ENCODE peak calls at places on chromosomes 16 and 17, in five cellular contexts. H is neural progenitor cell, I is hepatocyte, N is HCT116, A is GM23248. P is an unnamed sample.
A peak's percentile ranks its signal among the peaks of the same experiment; 100 is the strongest.

GRCh38 chr17:69175812-69176517 is 34.3 kb upstream of the ABCA6 start:
- DNase-seq in H (no peak), I (peak; percentile 4), N (peak; percentile 77), A (peak; percentile 74), P (peak; percentile 95)

GRCh38 chr17:77319211-77320031 is 178.7 kb downstream of the SEC14L1 start:
- DNase-seq in H (peak; percentile 29), I (peak; percentile 94), N (peak; percentile 85), A (peak; percentile 99), P (peak; percentile 93)

GRCh38 chr17:62876664-62877411 is 68.7 kb upstream of the MARCHF10 start:
- DNase-seq in H (no peak), I (no peak), N (no peak), A (peak; percentile 50), P (peak; percentile 83)

GRCh38 chr16:10039220-10040096 is 142.8 kb downstream of the GRIN2A start:
- DNase-seq in H (peak; percentile 78), I (peak; percentile 35), N (no peak), A (no peak), P (no peak)

GRCh38 chr16:89564476-89565255 is 4.2 kb downstream of the RPL13 start:
- DNase-seq in H (peak; percentile 63), I (no peak), N (no peak), A (peak; percentile 29), P (no peak)

GRCh38 chr16:58280846-58281301 is 14.0 kb downstream of the PRSS54 start:
- DNase-seq in H (no peak), I (no peak), N (no peak), A (peak; percentile 21), P (peak; percentile 22)

GRCh38 chr17:15996322-15996721 is 3.2 kb downstream of the ZSWIM7 start:
- DNase-seq in H (no peak), I (no peak), N (no peak), A (no peak), P (no peak)

GRCh38 chr17:49523706-49524472 is 28.8 kb downstream of the NGFR start:
- DNase-seq in H (no peak), I (peak; percentile 13), N (no peak), A (peak; percentile 37), P (peak; percentile 50)

GRCh38 chr16:66408181-66409048 is 18.7 kb upstream of the BEAN1 start:
- DNase-seq in H (no peak), I (peak; percentile 77), N (peak; percentile 60), A (peak; percentile 92), P (peak; percentile 80)

GRCh38 chr17:65131946-65132345 is 5.2 kb upstream of the RGS9 start:
- DNase-seq in H (no peak), I (peak; percentile 59), N (no peak), A (peak; percentile 96), P (peak; percentile 97)

GRCh38 chr16:68116256-68116853 is 31.2 kb downstream of the NFATC3 start:
- DNase-seq in H (no peak), I (peak; percentile 37), N (no peak), A (peak; percentile 61), P (peak; percentile 48)

GRCh38 chr17:12637015-12637414 is 28.7 kb upstream of the MYOCD start:
- DNase-seq in H (no peak), I (peak; percentile 66), N (no peak), A (peak; percentile 88), P (peak; percentile 51)

GRCh38 chr17:45787656-45788055 is 3.5 kb downstream of the CRHR1 start:
- DNase-seq in H (no peak), I (no peak), N (no peak), A (no peak), P (no peak)

GRCh38 chr17:49146620-49147306 is 14.2 kb downstream of the B4GALNT2 start:
- DNase-seq in H (no peak), I (peak; percentile 55), N (peak; percentile 84), A (peak; percentile 97), P (peak; percentile 99)

GRCh38 chr17:64785050-64785449 is 122.9 kb upstream of the SMURF2 start:
- DNase-seq in H (no peak), I (no peak), N (no peak), A (no peak), P (no peak)

GRCh38 chr17:12296120-12296727 is 275.5 kb downstream of the MAP2K4 start:
- DNase-seq in H (peak; percentile 50), I (peak; percentile 10), N (no peak), A (peak; percentile 2), P (no peak)

GRCh38 chr16:59060212-59060611 is 326.1 kb upstream of the GOT2 start:
- DNase-seq in H (no peak), I (no peak), N (no peak), A (peak; percentile 25), P (no peak)

GRCh38 chr17:39150795-39151679 is at the start of gene PLXDC1:
- DNase-seq in H (peak; percentile 69), I (peak; percentile 47), N (no peak), A (peak; percentile 48), P (no peak)
- TF ChIP-seq EZH2 in H (peak; percentile 50), I (no peak), N (no peak), A (no peak), P (no peak)

GRCh38 chr17:7841622-7842379 is 7.8 kb downstream of the KDM6B start:
- DNase-seq in H (peak; percentile 96), I (peak; percentile 97), N (peak; percentile 79), A (peak; percentile 97), P (peak; percentile 83)
- TF ChIP-seq EZH2phosphoT487 in H (no peak), I (no peak), N (no peak), A (no peak), P (no peak)

GRCh38 chr17:2853111-2853721 is 57.0 kb downstream of the RAP1GAP2 start:
- DNase-seq in H (peak; percentile 72), I (peak; percentile 61), N (no peak), A (peak; percentile 76), P (peak; percentile 45)
- TF ChIP-seq EZH2 in H (peak; percentile 76), I (peak; percentile 46), N (no peak), A (no peak), P (no peak)

DNA sequence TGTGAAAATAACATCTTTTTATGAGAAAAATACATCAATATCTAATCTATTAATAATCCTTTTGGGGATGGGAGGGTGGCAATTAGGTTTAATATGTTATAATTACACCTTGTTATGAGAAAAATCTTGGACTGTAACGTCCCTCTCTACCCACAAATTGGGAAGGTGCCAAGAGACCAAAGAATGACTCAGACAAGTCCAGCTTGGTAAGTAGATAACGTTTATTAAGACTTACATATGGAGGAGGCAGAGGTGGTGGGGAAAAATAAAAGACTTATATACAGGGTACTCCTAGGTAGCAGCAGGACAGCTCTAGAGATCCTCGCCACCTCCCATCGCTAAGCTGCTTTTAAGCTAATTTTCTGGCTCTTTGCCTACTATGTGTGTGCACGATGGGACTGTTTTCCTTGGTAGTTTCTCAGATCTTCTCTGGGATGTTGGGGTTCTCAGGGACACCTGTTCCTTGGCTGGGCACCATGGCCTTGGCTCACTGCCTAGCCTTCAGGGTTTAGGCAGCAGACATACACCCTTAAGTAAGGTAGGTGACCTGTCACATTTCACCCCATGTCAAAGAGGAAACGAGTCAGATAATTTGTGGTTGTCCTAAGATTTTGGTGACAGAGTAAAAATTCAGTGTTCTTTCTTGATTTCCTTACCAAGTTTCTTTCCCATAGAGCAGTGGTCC is 31.5 kb downstream of the RBL2 start:
- DNase-seq in H (no peak), I (peak; percentile 12), N (peak; percentile 3), A (peak; percentile 38), P (peak; percentile 62)
- TF ChIP-seq EZH2phosphoT487 in H (no peak), I (no peak), N (no peak), A (no peak), P (no peak)

DNA sequence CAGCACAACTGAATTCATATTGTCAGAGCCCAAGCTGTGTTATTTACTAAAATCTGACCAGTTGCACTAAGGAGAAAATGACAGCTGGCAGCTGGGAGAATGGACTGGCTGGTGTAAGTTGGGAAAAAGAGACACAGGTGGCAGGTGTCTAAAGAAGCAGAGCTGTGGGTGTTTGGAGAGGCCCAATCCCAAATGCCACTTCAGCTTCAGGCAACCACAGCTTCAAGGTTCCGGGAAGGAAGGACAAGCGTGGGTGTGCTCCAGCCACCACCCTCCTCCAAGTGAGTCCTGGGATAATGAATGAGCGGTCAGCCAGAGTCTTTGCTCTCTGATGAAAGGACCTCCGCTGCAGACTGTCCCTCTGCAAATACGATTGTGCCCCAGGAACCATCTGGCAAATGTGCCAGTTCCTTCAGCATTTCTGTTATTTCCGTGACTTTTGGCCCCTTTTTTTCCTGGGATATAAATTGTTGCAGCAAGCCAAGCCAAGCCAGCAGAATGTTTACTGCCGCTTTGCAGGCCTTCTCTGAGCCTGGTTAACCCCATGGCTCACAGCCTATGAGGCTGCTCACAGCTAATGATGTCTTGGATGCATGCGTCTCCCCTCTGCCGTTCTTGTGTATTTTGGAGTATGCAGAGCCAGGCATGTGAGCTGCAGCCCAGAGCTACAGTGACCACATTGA is 9.5 kb upstream of the RHBDL3 start:
- DNase-seq in H (no peak), I (no peak), N (no peak), A (peak; percentile 29), P (no peak)
- TF ChIP-seq EZH2 in H (no peak), I (no peak), N (no peak), A (no peak), P (no peak)

GRCh38 chr16:18839555-18839954 is 38.2 kb upstream of the ARL6IP1 start:
- DNase-seq in H (no peak), I (peak; percentile 41), N (no peak), A (no peak), P (no peak)

GRCh38 chr16:18846416-18846815 is 45.1 kb upstream of the ARL6IP1 start:
- DNase-seq in H (no peak), I (no peak), N (no peak), A (no peak), P (no peak)

GRCh38 chr16:18841833-18842525 is 40.6 kb upstream of the ARL6IP1 start:
- DNase-seq in H (no peak), I (no peak), N (no peak), A (no peak), P (no peak)

GRCh38 chr16:18836702-18837101 is 35.4 kb upstream of the ARL6IP1 start:
- DNase-seq in H (no peak), I (no peak), N (no peak), A (no peak), P (no peak)

DNA sequence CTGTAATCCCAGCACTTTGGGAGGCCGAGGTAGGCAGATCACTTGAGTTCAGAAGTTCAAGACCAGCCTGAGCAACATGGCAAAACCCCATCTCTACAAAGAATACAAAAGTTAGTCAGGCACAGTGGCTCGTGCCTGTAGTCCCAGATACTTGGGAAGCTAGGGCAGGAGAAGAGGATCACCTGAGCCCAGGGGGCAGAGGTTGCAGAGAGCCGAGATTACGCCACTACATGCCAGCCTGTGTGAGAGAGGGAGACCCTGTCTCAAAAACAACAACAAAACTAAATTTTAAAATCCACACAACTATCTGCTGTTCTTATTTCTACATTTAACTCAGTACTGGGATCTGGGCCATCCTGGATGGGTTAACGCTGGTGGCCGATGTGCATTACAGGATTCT is 41.2 kb upstream of the ARL6IP1 start:
- DNase-seq in H (no peak), I (no peak), N (no peak), A (no peak), P (no peak)
- TF ChIP-seq EZH2phosphoT487 in H (no peak), I (no peak), N (no peak), A (no peak), P (no peak)

GRCh38 chr16:15856217-15856616 is 611 bp downstream of the MYH11 start:
- DNase-seq in H (no peak), I (no peak), N (no peak), A (no peak), P (no peak)

GRCh38 chr16:15856901-15857778 is at the start of gene MYH11:
- DNase-seq in H (peak; percentile 71), I (no peak), N (no peak), A (peak; percentile 22), P (no peak)

GRCh38 chr16:15855704-15856003 is 1.2 kb downstream of the MYH11 start:
- DNase-seq in H (no peak), I (no peak), N (no peak), A (no peak), P (no peak)

GRCh38 chr16:15858921-15859668 is 2.3 kb upstream of the MYH11 start:
- DNase-seq in H (no peak), I (no peak), N (no peak), A (no peak), P (no peak)

GRCh38 chr16:15857779-15858560 is 1.1 kb upstream of the MYH11 start:
- DNase-seq in H (peak; percentile 73), I (peak; percentile 20), N (no peak), A (peak; percentile 61), P (no peak)
- TF ChIP-seq EZH2 in H (no peak), I (no peak), N (no peak), A (peak; percentile 82), P (no peak)

P was measured in PC-3.